ENCODE peak calls at places on chromosome 2, in five cellular contexts. V is adipocyte, K is A549, Z is heart left ventricle, H is aorta. P is an unnamed sample. For H3K4me1, the result is how much of the 10 kb centered on the place peaks cover.

GRCh38 chr2:168816369-168816768 is 13.9 kb downstream of the NOSTRIN start:
- DNase-seq in V (peak), K (no peak), Z (no peak), H (no peak), P (peak)

GRCh38 chr2:95296036-95296435 is 1.1 kb upstream of the KCNIP3 start:
- DNase-seq in V (no peak), K (no peak), Z (no peak), H (no peak), P (no peak)

GRCh38 chr2:212970132-212970531 is 181.3 kb downstream of the IKZF2 start:
- DNase-seq in V (peak), K (no peak), Z (no peak), H (no peak), P (peak)

GRCh38 chr2:63301481-63301880 is 250.9 kb downstream of the OTX1 start:
- DNase-seq in V (no peak), K (no peak), Z (no peak), H (no peak), P (no peak)

GRCh38 chr2:41846962-41847361 is 200.9 kb upstream of the PKDCC start:
- DNase-seq in V (no peak), K (no peak), Z (no peak), H (no peak), P (no peak)

GRCh38 chr2:99851091-99851490 is 291.3 kb downstream of the AFF3 start:
- DNase-seq in V (no peak), K (no peak), Z (no peak), H (no peak), P (no peak)

GRCh38 chr2:237892478-237892877 is 33.1 kb downstream of the RAMP1 start:
- DNase-seq in V (no peak), K (no peak), Z (no peak), H (no peak), P (no peak)

GRCh38 chr2:20091305-20091991 is 40.0 kb upstream of the LAPTM4A start:
- DNase-seq in V (peak), K (peak), Z (no peak), H (no peak), P (peak)

GRCh38 chr2:102915128-102915527 is 153.3 kb downstream of the TMEM182 start:
- DNase-seq in V (peak), K (peak), Z (no peak), H (no peak), P (peak)

GRCh38 chr2:203796278-203796677 is 71.3 kb upstream of the CTLA4 start:
- DNase-seq in V (no peak), K (no peak), Z (no peak), H (no peak), P (no peak)

GRCh38 chr2:188318161-188318749 is 26.6 kb downstream of the GULP1 start:
- DNase-seq in V (no peak), K (no peak), Z (no peak), H (no peak), P (no peak)

GRCh38 chr2:25736899-25737515 is 63.6 kb upstream of the DTNB start:
- DNase-seq in V (no peak), K (no peak), Z (no peak), H (no peak), P (no peak)

GRCh38 chr2:70190086-70190412 is 770 bp downstream of the C2orf42 start:
- DNase-seq in V (peak), K (no peak), Z (no peak), H (no peak), P (no peak)

GRCh38 chr2:38039111-38039510 is 36.8 kb downstream of the CYP1B1 start:
- DNase-seq in V (no peak), K (no peak), Z (no peak), H (no peak), P (no peak)

GRCh38 chr2:199309411-199309810 is 148.3 kb downstream of the SATB2 start:
- DNase-seq in V (no peak), K (no peak), Z (no peak), H (no peak), P (no peak)

GRCh38 chr2:15532996-15533395 is 28.1 kb downstream of the NBAS start:
- DNase-seq in V (no peak), K (no peak), Z (no peak), H (no peak), P (no peak)

GRCh38 chr2:6011871-6012380 is 319.7 kb downstream of the SOX11 start:
- DNase-seq in V (peak), K (no peak), Z (no peak), H (no peak), P (no peak)

GRCh38 chr2:108444941-108445840 is 3.8 kb upstream of the GCC2 start:
- DNase-seq in V (peak), K (no peak), Z (no peak), H (no peak), P (peak)

GRCh38 chr2:156065912-156066311 is 266.6 kb downstream of the NR4A2 start:
- DNase-seq in V (no peak), K (peak), Z (no peak), H (no peak), P (no peak)

GRCh38 chr2:75622500-75622899 is 24.1 kb upstream of the MRPL19 start:
- DNase-seq in V (no peak), K (no peak), Z (no peak), H (no peak), P (no peak)

GRCh38 chr2:111676423-111676822 is 207.6 kb downstream of the ANAPC1 start:
- DNase-seq in V (peak), K (no peak), Z (no peak), H (no peak), P (no peak)

GRCh38 chr2:221124542-221125235 is 447.4 kb downstream of the EPHA4 start:
- DNase-seq in V (peak), K (no peak), Z (no peak), H (no peak), P (peak)

GRCh38 chr2:200252661-200253067 is 53.8 kb upstream of the SPATS2L start:
- DNase-seq in V (peak), K (no peak), Z (no peak), H (no peak), P (peak)

GRCh38 chr2:68251187-68251854 is 1.0 kb downstream of the PPP3R1 start:
- DNase-seq in V (peak), K (peak), Z (peak), H (peak), P (peak)

GRCh38 chr2:43605079-43605655 is 9.3 kb upstream of the THADA start:
- DNase-seq in V (peak), K (peak), Z (no peak), H (no peak), P (peak)

GRCh38 chr2:233202531-233202944 is 48.9 kb upstream of the ATG16L1 start:
- DNase-seq in V (no peak), K (no peak), Z (no peak), H (no peak), P (no peak)

GRCh38 chr2:46335404-46335965 is 38.3 kb downstream of the EPAS1 start:
- DNase-seq in V (peak), K (peak), Z (no peak), H (peak), P (no peak)

GRCh38 chr2:84766791-84767190 is 114.1 kb downstream of the TRABD2A start:
- DNase-seq in V (no peak), K (no peak), Z (no peak), H (no peak), P (no peak)

GRCh38 chr2:142325870-142326269 is 195.1 kb upstream of the LRP1B start:
- DNase-seq in V (no peak), K (no peak), Z (no peak), H (no peak), P (no peak)

GRCh38 chr2:88199912-88200682 is 30.0 kb downstream of the THNSL2 start:
- DNase-seq in V (peak), K (no peak), Z (no peak), H (peak), P (no peak)

GRCh38 chr2:43050866-43051265 is 175.5 kb downstream of the ZFP36L2 start:
- DNase-seq in V (no peak), K (no peak), Z (no peak), H (no peak), P (no peak)

GRCh38 chr2:10014418-10015190 is 28.7 kb upstream of the KLF11 start:
- DNase-seq in V (no peak), K (no peak), Z (no peak), H (no peak), P (peak)

GRCh38 chr2:237932731-237933131 is 34.1 kb upstream of the UBE2F start:
- DNase-seq in V (peak), K (no peak), Z (no peak), H (no peak), P (peak)

DNA sequence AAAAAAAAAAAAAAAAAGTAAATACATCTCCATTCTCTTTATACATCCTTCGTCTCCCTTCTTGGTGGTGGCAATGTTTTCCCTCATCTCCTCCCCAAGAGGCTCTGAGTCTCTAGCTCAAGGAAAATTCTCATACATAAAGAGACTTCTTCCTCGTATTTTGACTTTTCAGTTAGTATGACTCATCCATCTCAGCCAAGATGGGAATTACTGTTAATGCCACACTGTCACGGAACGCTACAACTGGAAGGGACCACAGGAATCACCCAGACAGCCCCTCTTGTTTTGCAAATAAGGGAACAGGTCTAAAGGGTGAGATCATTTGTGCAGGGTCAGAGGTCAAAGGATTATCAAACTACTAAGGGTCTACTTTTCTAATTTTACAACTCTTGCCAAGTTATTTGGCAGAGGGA is 19.5 kb downstream of the NFE2L2 start:
- DNase-seq in V (peak), K (peak), Z (no peak), H (no peak), P (no peak)
- H3K4me1 ChIP-seq in V (half or more), K (half or more), Z (half or more), H (under half), P (under half)

GRCh38 chr2:71703981-71704545 is 250.7 kb downstream of the DYSF start:
- DNase-seq in V (no peak), K (no peak), Z (peak), H (no peak), P (no peak)

GRCh38 chr2:71706121-71706520 is 252.8 kb downstream of the DYSF start:
- DNase-seq in V (no peak), K (no peak), Z (no peak), H (no peak), P (no peak)

GRCh38 chr2:71704688-71705087 is 251.3 kb downstream of the DYSF start:
- DNase-seq in V (no peak), K (no peak), Z (peak), H (no peak), P (no peak)

GRCh38 chr2:71706836-71707235 is 253.5 kb downstream of the DYSF start:
- DNase-seq in V (no peak), K (no peak), Z (no peak), H (no peak), P (no peak)

DNA sequence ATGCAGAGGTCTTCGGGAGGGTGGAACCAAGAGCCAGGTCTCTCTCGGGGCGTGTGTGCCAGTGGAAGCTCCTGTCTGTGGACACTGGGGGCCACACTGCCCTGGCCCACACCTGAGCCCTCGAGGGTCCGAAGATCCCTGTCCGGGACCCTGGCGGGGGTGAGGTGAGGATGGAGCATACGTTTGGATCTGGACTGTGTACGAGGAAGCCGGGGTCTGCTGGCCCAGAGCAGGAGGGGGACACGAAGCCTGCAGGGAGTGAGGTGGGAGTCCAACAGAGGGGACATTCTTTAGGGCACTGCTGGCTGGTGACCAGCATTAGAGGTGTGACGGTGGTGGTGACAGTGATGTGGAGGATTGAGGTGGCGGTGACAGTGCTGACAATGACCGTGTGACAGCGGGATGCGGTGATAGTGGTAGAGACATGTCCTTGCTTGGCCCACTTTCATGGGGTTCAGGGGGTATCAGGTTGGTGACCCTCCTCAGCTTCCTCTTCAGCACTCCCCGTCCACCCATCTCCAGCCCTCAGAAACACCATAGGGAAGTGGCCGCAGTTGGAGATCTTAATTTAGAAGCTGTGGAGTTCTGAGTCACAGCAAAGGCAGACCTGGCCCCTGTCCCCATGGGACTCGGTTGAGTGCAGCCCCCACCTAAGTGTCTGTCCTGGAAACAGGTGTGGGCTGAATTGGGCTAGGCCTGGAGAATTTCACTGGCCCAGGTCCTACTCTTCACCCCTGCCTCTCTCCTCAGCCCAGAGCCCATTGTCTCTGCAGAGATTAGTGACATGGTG is 252.0 kb downstream of the DYSF start:
- DNase-seq in V (no peak), K (no peak), Z (peak), H (no peak), P (no peak)
- H3K4me1 ChIP-seq in V (under half), K (under half), Z (under half), H (under half), P (under half)

GRCh38 chr2:239247401-239248245 is 153.2 kb downstream of the HDAC4 start:
- DNase-seq in V (no peak), K (no peak), Z (no peak), H (no peak), P (no peak)
- H3K4me1 ChIP-seq in V (under half), K (under half), Z (under half), H (under half), P (under half)

GRCh38 chr2:179677148-179677688 is 184.2 kb downstream of the ZNF385B start:
- DNase-seq in V (peak), K (no peak), Z (no peak), H (no peak), P (no peak)
- H3K4me1 ChIP-seq in V (under half), K (under half), Z (under half), H (under half), P (under half)

GRCh38 chr2:667332-668000 is 9.7 kb downstream of the TMEM18 start:
- DNase-seq in V (peak), K (peak), Z (no peak), H (no peak), P (no peak)

GRCh38 chr2:671787-672605 is 5.2 kb downstream of the TMEM18 start:
- DNase-seq in V (no peak), K (no peak), Z (no peak), H (no peak), P (no peak)

GRCh38 chr2:671072-671471 is 6.1 kb downstream of the TMEM18 start:
- DNase-seq in V (no peak), K (no peak), Z (no peak), H (no peak), P (no peak)

GRCh38 chr2:670637-671036 is 6.6 kb downstream of the TMEM18 start:
- DNase-seq in V (no peak), K (no peak), Z (no peak), H (no peak), P (no peak)

GRCh38 chr2:669323-669722 is 7.9 kb downstream of the TMEM18 start:
- DNase-seq in V (no peak), K (no peak), Z (no peak), H (no peak), P (no peak)
- H3K4me1 ChIP-seq in V (under half), K (under half), Z (under half), H (under half), P (under half)